ENCODE peak calls at places on chromosomes 3 and 15, in five cellular contexts. X is HCT116, H is GM12878, F is SK-N-SH, S is H1. O is an unnamed sample.

GRCh38 chr3:152269423-152270144 is 855 bp downstream of the MBNL1 start:
- DNase-seq in X (no peak), F (peak), H (no peak), S (no peak), O (peak)

GRCh38 chr15:67089218-67090193 is 24.1 kb downstream of the SMAD3 start:
- DNase-seq in H (no peak), F (no peak), S (no peak), X (no peak), O (peak)

GRCh38 chr3:59559721-59560514 is 510.1 kb upstream of the CFAP20DC start:
- DNase-seq in H (no peak), S (no peak), X (peak), F (no peak), O (no peak)

GRCh38 chr3:48789665-48790064 is 58.0 kb downstream of the PRKAR2A start:
- DNase-seq in H (no peak), F (no peak), X (no peak), S (no peak), O (no peak)

GRCh38 chr3:116314476-116314875 is 130.8 kb downstream of the LSAMP start:
- DNase-seq in F (peak), S (no peak), H (no peak), X (no peak), O (peak)

GRCh38 chr3:18579659-18580058 is 154.5 kb upstream of the SATB1 start:
- DNase-seq in F (no peak), X (no peak), H (no peak), S (no peak), O (no peak)

GRCh38 chr3:165444745-165445144 is 248.6 kb upstream of the SLITRK3 start:
- DNase-seq in S (no peak), F (no peak), H (no peak), X (no peak), O (no peak)

GRCh38 chr3:181561605-181562031 is 150.1 kb upstream of the SOX2 start:
- DNase-seq in X (no peak), S (no peak), H (no peak), F (peak), O (no peak)

GRCh38 chr15:65730560-65731172 is 61.4 kb downstream of the DENND4A start:
- DNase-seq in F (no peak), X (peak), S (no peak), H (no peak), O (no peak)

GRCh38 chr3:50251220-50251619 is 15.2 kb downstream of the GNAI2 start:
- DNase-seq in X (no peak), F (no peak), S (no peak), H (no peak), O (peak)

GRCh38 chr3:152505926-152506325 is 237.2 kb downstream of the MBNL1 start:
- DNase-seq in F (no peak), H (peak), S (no peak), X (no peak), O (no peak)

GRCh38 chr3:123105201-123106189 is 38.7 kb downstream of the PDIA5 start:
- DNase-seq in S (no peak), F (no peak), X (no peak), H (peak), O (no peak)

GRCh38 chr3:178434206-178434805 is 101.9 kb upstream of the KCNMB2 start:
- DNase-seq in F (peak), X (no peak), S (no peak), H (no peak), O (no peak)

GRCh38 chr3:16067837-16068471 is 106.5 kb upstream of the GALNT15 start:
- DNase-seq in S (no peak), H (no peak), X (no peak), F (peak), O (no peak)

GRCh38 chr3:119647843-119648575 is 12.4 kb downstream of the POPDC2 start:
- DNase-seq in F (no peak), S (no peak), H (no peak), X (no peak), O (no peak)

GRCh38 chr3:168085491-168086119 is 10.1 kb downstream of the GOLIM4 start:
- DNase-seq in H (peak), X (no peak), S (no peak), F (no peak), O (peak)

GRCh38 chr3:59515936-59516335 is 466.1 kb upstream of the CFAP20DC start:
- DNase-seq in H (no peak), F (no peak), X (no peak), S (no peak), O (no peak)

GRCh38 chr3:43445820-43446219 is 159.5 kb downstream of the SNRK start:
- DNase-seq in X (no peak), S (no peak), F (no peak), H (no peak), O (no peak)

GRCh38 chr3:123475786-123476185 is 26.9 kb upstream of the ADCY5 start:
- DNase-seq in S (no peak), H (no peak), X (no peak), F (no peak), O (no peak)

DNA sequence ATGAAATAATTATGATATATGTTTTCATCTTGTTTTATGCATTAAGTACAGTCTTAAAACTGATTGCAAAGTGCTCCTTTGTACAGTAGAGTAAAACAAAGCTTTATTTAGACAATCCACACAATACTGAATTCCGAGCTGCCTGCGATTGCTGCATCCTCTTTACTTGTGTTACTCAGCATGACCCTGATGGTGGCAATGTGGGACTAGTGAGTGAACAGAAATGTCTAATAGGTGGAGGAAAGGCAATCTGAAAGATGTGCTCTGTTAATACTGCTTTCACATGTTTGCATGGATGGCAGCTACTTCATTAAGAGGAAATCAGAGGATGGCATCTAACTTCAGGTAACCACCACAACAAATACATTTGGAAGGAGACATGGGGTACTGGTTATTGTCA is 930.4 kb upstream of the SEMA6D start:
- DNase-seq in X (no peak), H (no peak), F (no peak), S (no peak), O (no peak)
- TF ChIP-seq YY1 in X (no peak), H (no peak), F (no peak), S (no peak), O (no peak)

DNA sequence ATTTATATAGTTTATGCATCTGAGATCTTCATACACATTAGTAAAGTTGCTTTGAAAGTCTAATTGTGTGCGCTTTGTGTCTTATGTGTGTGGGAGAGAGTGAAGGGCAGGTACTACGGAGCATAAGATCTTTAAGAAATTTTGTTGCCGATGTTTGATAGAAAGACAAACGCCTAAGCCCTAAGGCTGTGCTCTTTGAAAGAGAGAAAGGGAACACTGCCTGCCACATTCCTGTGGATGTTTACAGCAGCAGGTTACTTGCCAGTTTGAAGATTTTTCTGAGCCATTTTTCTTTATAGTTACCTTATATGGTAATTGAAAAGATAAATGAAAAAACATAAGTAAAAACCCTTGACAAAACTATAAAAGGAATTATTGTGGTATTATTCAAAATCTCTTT is 17.0 kb downstream of the DTWD1 start:
- DNase-seq in X (no peak), H (no peak), F (no peak), S (no peak), O (no peak)
- H3K4me2 ChIP-seq in X (no peak), H (no peak), F (no peak), S (no peak), O (no peak)

GRCh38 chr3:42012935-42013651 is 51.2 kb upstream of the ULK4 start:
- DNase-seq in S (no peak), H (peak), F (peak), X (peak), O (peak)
- TF ChIP-seq YY1 in S (no peak), H (peak), F (no peak), X (peak), O (peak)

GRCh38 chr3:190560284-190560895 is 46.5 kb downstream of the IL1RAP start:
- DNase-seq in F (no peak), S (no peak), H (no peak), X (no peak), O (no peak)
- H3K4me2 ChIP-seq in F (no peak), S (no peak), H (no peak), X (no peak), O (no peak)

GRCh38 chr3:162842817-162843216 is 1346.2 kb downstream of the OTOL1 start:
- DNase-seq in X (no peak), F (no peak), H (no peak), S (no peak), O (no peak)
- TF ChIP-seq YY1 in X (no peak), F (no peak), H (no peak), S (no peak), O (no peak)